ENCODE peak calls at places on chromosome 1, in eight cellular contexts. Q is breast epithelium, G is ovary, L is heart left ventricle, R is HCT116, I is body of pancreas, U is lower leg skin, X is esophagus squamous epithelium. K is an unnamed sample.

GRCh38 chr1:12539705-12540579 is 78.1 kb downstream of the DHRS3 start:
- DNase-seq in I (peak), U (peak), R (peak), L (peak), Q (no peak), X (no peak), G (peak), K (peak)

GRCh38 chr1:241156231-241156965 is 200.6 kb downstream of the RGS7 start:
- DNase-seq in X (no peak), G (no peak), Q (no peak), L (no peak), U (no peak), R (no peak), I (peak), K (no peak)

GRCh38 chr1:54464031-54464476 is 57.9 kb upstream of the SSBP3 start:
- DNase-seq in R (no peak), X (no peak), Q (no peak), U (no peak), I (no peak), G (no peak), L (no peak), K (no peak)

GRCh38 chr1:76843821-76844448 is 23.3 kb upstream of the ST6GALNAC5 start:
- DNase-seq in X (no peak), I (no peak), U (no peak), G (no peak), Q (no peak), L (no peak), R (no peak), K (no peak)

GRCh38 chr1:196115641-196116040 is 492.6 kb downstream of the KCNT2 start:
- DNase-seq in X (no peak), R (no peak), L (peak), G (no peak), I (peak), Q (no peak), U (no peak), K (peak)

GRCh38 chr1:29321176-29321575 is 84.9 kb downstream of the PTPRU start:
- DNase-seq in L (no peak), G (no peak), I (no peak), Q (no peak), X (no peak), R (no peak), U (no peak), K (no peak)

GRCh38 chr1:22592919-22593790 is 29.9 kb downstream of the EPHA8 start:
- DNase-seq in U (no peak), G (no peak), R (peak), L (no peak), X (no peak), I (no peak), Q (no peak), K (no peak)

GRCh38 chr1:109984190-109984455 is 442 bp upstream of the AHCYL1 start:
- DNase-seq in I (no peak), U (no peak), R (no peak), X (no peak), G (no peak), L (no peak), Q (no peak), K (no peak)

GRCh38 chr1:206923009-206923960 is 1.5 kb upstream of the FCMR start:
- DNase-seq in X (peak), G (no peak), R (no peak), U (no peak), L (no peak), Q (no peak), I (peak), K (no peak)

GRCh38 chr1:157595356-157595755 is 2.5 kb downstream of the FCRL4 start:
- DNase-seq in I (no peak), R (no peak), G (no peak), X (no peak), U (no peak), L (no peak), Q (no peak), K (no peak)

GRCh38 chr1:171814692-171815091 is 26.6 kb upstream of the DNM3 start:
- DNase-seq in G (no peak), Q (no peak), I (no peak), L (no peak), R (no peak), X (no peak), U (no peak), K (no peak)

GRCh38 chr1:112527266-112528010 is 18.7 kb downstream of the WNT2B start:
- DNase-seq in G (no peak), Q (no peak), X (no peak), R (no peak), L (no peak), U (no peak), I (no peak), K (no peak)

GRCh38 chr1:3064296-3064850 is 4.6 kb upstream of the PRDM16 start:
- DNase-seq in L (no peak), G (no peak), I (no peak), X (no peak), U (peak), R (no peak), Q (peak), K (no peak)

GRCh38 chr1:52707927-52708655 is 9.9 kb upstream of the COA7 start:
- DNase-seq in Q (no peak), L (no peak), U (peak), X (no peak), R (no peak), G (no peak), I (peak), K (no peak)

GRCh38 chr1:206909167-206909882 is 12.1 kb downstream of the IL24 start:
- DNase-seq in I (peak), R (no peak), X (no peak), Q (peak), U (peak), G (peak), L (peak), K (no peak)

GRCh38 chr1:209838537-209838936 is 10.8 kb downstream of the UTP25 start:
- DNase-seq in U (no peak), R (no peak), G (no peak), L (no peak), I (no peak), X (no peak), Q (no peak), K (no peak)

GRCh38 chr1:85228952-85229351 is 28.1 kb upstream of the SYDE2 start:
- DNase-seq in R (no peak), U (no peak), L (no peak), Q (no peak), X (no peak), G (no peak), I (no peak), K (no peak)

GRCh38 chr1:192512426-192513125 is 63.0 kb upstream of the RGS1 start:
- DNase-seq in X (no peak), Q (no peak), R (no peak), L (no peak), G (no peak), U (no peak), I (peak), K (no peak)

DNA sequence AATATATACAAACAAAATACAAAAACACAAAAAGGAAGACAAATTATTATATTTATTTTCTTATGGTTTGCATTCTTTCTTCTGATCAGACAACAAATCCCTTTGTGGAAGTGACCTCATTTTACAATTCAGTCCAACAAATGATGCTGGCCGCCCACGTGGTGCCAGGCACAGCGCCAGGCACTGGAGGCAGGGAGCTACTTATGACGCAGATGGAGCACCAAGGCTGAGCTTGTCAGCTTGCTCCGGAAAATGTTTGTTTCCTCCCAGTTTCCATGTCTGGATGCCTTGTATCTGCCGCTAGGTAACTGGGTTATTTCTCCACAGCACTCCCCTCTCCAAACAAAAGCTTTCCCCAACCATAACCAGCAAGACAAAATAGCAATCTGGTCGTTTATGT is 30.7 kb upstream of the CD34 start:
- DNase-seq in I (peak), Q (no peak), G (peak), R (no peak), X (no peak), U (peak), L (peak), K (peak)
- TF ChIP-seq POLR2A in I (no peak), Q (no peak), G (peak), R (no peak), X (no peak), U (no peak), L (no peak), K (no peak)

GRCh38 chr1:1752671-1753606 is 25.3 kb downstream of the NADK start:
- DNase-seq in R (no peak), U (no peak), X (no peak), G (no peak), Q (no peak), I (no peak), L (no peak), K (no peak)
- TF ChIP-seq POLR2A in R (no peak), U (no peak), X (no peak), G (no peak), Q (no peak), I (no peak), L (no peak), K (no peak)

GRCh38 chr1:220876511-220877347 is 2.5 kb upstream of the HLX start:
- DNase-seq in Q (no peak), R (no peak), I (peak), L (peak), U (no peak), X (no peak), G (no peak), K (peak)
- TF ChIP-seq POLR2A in Q (no peak), R (no peak), I (no peak), L (no peak), U (no peak), X (no peak), G (no peak), K (no peak)

GRCh38 chr1:11272842-11273594 is at the start of gene UBIAD1:
- DNase-seq in R (peak), U (peak), G (peak), Q (peak), L (peak), X (peak), I (peak), K (peak)
- TF ChIP-seq POLR2A in R (no peak), U (no peak), G (peak), Q (no peak), L (no peak), X (no peak), I (peak), K (peak)

DNA sequence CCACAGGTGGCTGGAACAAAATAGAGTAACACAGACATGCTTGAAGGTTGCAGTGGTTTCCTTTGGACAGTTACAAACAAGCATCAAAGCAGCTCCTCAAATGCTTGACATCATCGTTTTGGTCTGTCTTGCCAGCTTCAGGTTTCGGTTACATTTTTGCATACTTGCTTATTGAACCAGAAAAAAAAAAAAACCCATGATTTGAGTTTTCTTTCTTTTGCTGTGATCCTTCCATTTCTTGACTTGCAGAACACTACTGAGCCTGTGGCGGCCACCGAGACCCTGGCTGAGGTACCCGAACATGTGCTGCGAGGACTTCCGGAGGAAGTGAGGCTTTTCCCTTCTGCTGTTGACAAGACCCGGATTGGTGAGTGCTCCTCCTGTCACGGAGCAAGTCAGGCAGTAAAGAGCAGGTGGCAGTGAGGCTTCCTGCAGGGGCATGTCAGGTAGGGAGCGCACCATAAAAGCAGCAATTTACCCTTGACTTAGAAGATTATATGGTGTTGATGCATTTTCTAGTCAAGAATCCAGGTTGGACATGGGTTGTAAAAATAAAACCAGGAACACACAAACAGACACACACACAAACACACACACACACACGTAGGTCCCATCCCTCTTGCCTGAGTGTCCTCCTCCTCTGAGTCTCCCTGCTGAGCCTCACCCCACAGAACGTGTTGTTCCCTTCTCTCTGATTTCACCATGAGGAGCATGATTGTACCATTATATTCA is 30.9 kb downstream of the PRDM2 start:
- DNase-seq in G (no peak), X (peak), L (no peak), U (peak), Q (no peak), I (peak), R (no peak), K (no peak)
- TF ChIP-seq POLR2A in G (no peak), X (no peak), L (no peak), U (no peak), Q (no peak), I (no peak), R (no peak), K (no peak)

GRCh38 chr1:16230744-16231143 is 6.2 kb downstream of the CPLANE2 start:
- DNase-seq in I (no peak), G (no peak), R (no peak), L (no peak), Q (no peak), X (no peak), U (no peak), K (no peak)

GRCh38 chr1:16224472-16224871 is 12.0 kb upstream of the ARHGEF19 start:
- DNase-seq in X (no peak), R (no peak), I (no peak), G (no peak), L (no peak), Q (no peak), U (no peak), K (no peak)

GRCh38 chr1:16229976-16230740 is 6.8 kb downstream of the CPLANE2 start:
- DNase-seq in X (no peak), U (no peak), L (no peak), G (no peak), Q (no peak), R (no peak), I (no peak), K (no peak)

GRCh38 chr1:16226129-16226494 is 10.9 kb downstream of the CPLANE2 start:
- DNase-seq in X (no peak), L (no peak), G (no peak), U (no peak), Q (no peak), I (no peak), R (no peak), K (no peak)

DNA sequence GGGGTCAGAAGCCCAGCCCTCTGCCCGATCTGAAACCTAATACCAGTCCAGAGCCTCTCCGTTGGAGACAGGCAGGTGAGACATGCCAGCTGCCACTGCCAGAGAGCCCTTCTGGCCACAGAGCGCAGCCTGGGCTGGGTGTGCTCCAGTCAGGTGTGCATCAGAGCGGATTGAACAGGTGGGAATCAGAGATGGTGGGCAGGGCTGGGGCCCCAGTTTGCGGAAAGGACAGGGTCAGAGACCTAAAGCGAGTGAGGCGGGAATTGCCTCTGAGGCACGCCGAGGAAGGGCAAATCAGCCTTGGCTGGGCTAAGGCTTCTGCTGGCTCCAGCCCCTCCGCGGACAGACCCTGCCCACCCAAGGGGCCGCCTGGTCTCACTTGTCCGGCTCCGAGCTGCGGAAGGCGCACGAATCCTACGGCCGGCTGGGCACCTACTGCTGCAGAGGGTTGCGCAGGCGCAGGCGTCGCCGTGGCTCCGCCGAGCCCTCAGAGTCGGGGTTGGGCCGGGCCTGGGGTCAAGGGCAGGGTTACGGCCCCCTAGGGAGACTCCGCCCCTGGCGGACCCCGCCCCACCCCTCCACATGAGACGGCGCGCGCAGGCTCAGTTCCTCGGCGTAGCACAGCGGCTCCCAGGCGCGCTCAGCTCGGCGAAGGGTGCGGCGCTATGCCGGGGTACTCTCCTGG is 10.3 kb downstream of the CPLANE2 start:
- DNase-seq in X (no peak), Q (no peak), G (peak), U (no peak), L (peak), I (peak), R (no peak), K (peak)
- TF ChIP-seq POLR2A in X (no peak), Q (no peak), G (peak), U (no peak), L (no peak), I (peak), R (no peak), K (no peak)

GRCh38 chr1:151790940-151791651 is 796 bp upstream of the TDRKH start:
- DNase-seq in I (no peak), U (no peak), G (no peak), R (no peak), X (no peak), Q (no peak), L (no peak), K (peak)

GRCh38 chr1:151787689-151788088 is 2.6 kb downstream of the TDRKH start:
- DNase-seq in I (no peak), L (no peak), Q (no peak), X (no peak), U (no peak), G (no peak), R (no peak), K (no peak)

GRCh38 chr1:151790071-151790939 is at the start of gene TDRKH:
- DNase-seq in U (peak), X (peak), R (peak), L (peak), I (peak), G (peak), Q (peak), K (peak)
- TF ChIP-seq POLR2A in U (no peak), X (no peak), R (no peak), L (no peak), I (peak), G (peak), Q (no peak), K (peak)

GRCh38 chr1:9128520-9129371 is at the start of gene GPR157:
- DNase-seq in X (peak), R (peak), Q (peak), U (peak), I (peak), G (peak), L (peak), K (peak)
- TF ChIP-seq POLR2A in X (no peak), R (peak), Q (peak), U (no peak), I (peak), G (peak), L (peak), K (no peak)